ENCODE peak calls at places on chromosomes 5 and 9, in seven cellular contexts. E, D, R, O, M, K and N are unnamed samples.

GRCh38 chr5:119301210-119301609 is 54.6 kb upstream of the TNFAIP8 start:
- DNase-seq in E (no peak), D (no peak), R (no peak), O (no peak), M (no peak), K (no peak), N (no peak)

GRCh38 chr9:4146293-4146692 is 153.6 kb downstream of the GLIS3 start:
- DNase-seq in E (no peak), D (no peak), R (no peak), O (no peak), M (no peak), K (no peak), N (no peak)

GRCh38 chr9:134158753-134159392 is 5.5 kb downstream of the RNU6ATAC start:
- DNase-seq in E (no peak), D (no peak), R (no peak), O (no peak), M (no peak), K (no peak), N (no peak)

GRCh38 chr5:115472601-115473000 is 72.0 kb downstream of the FEM1C start:
- DNase-seq in E (peak), D (no peak), R (no peak), O (no peak), M (no peak), K (no peak), N (no peak)

GRCh38 chr9:76116913-76117312 is 226.4 kb downstream of the PCSK5 start:
- DNase-seq in E (peak), D (no peak), R (no peak), O (no peak), M (no peak), K (no peak), N (no peak)

GRCh38 chr9:5509573-5509972 is 758 bp upstream of the PDCD1LG2 start:
- DNase-seq in E (peak), D (peak), R (no peak), O (no peak), M (no peak), K (no peak), N (peak)

GRCh38 chr5:121429761-121430160 is 421.9 kb upstream of the FTMT start:
- DNase-seq in E (no peak), D (no peak), R (no peak), O (no peak), M (no peak), K (no peak), N (no peak)

GRCh38 chr9:129867138-129868032 is 32.1 kb downstream of the USP20 start:
- DNase-seq in E (no peak), D (no peak), R (no peak), O (peak), M (no peak), K (no peak), N (no peak)

GRCh38 chr9:120571443-120572257 is 8.3 kb downstream of the CDK5RAP2 start:
- DNase-seq in E (peak), D (no peak), R (no peak), O (no peak), M (no peak), K (no peak), N (no peak)

GRCh38 chr9:111136180-111136579 is 97.9 kb upstream of the LPAR1 start:
- DNase-seq in E (no peak), D (no peak), R (no peak), O (no peak), M (no peak), K (no peak), N (no peak)

GRCh38 chr9:131731237-131731995 is 8.5 kb downstream of the RAPGEF1 start:
- DNase-seq in E (peak), D (no peak), R (no peak), O (peak), M (no peak), K (no peak), N (peak)

GRCh38 chr9:91995000-91995399 is 45.0 kb upstream of the ROR2 start:
- DNase-seq in E (no peak), D (no peak), R (no peak), O (no peak), M (no peak), K (no peak), N (no peak)

GRCh38 chr5:118243613-118244012 is 744.7 kb downstream of the DTWD2 start:
- DNase-seq in E (no peak), D (no peak), R (no peak), O (no peak), M (no peak), K (no peak), N (no peak)

GRCh38 chr9:34986541-34987047 is 3.0 kb upstream of the DNAJB5 start:
- DNase-seq in E (peak), D (peak), R (peak), O (peak), M (peak), K (peak), N (no peak)

GRCh38 chr9:105445203-105445881 is 2.5 kb upstream of the FSD1L start:
- DNase-seq in E (peak), D (no peak), R (no peak), O (no peak), M (no peak), K (no peak), N (no peak)

GRCh38 chr5:68216737-68217231 is 1.2 kb downstream of the PIK3R1 start:
- DNase-seq in E (peak), D (peak), R (no peak), O (no peak), M (no peak), K (no peak), N (no peak)

GRCh38 chr9:124024107-124024506 is 12.5 kb downstream of the LHX2 start:
- DNase-seq in E (no peak), D (no peak), R (no peak), O (no peak), M (no peak), K (no peak), N (no peak)

GRCh38 chr9:106432631-106433030 is 430.3 kb upstream of the ZNF462 start:
- DNase-seq in E (no peak), D (no peak), R (no peak), O (no peak), M (no peak), K (no peak), N (no peak)

GRCh38 chr5:139903805-139904565 is 108.4 kb downstream of the PSD2 start:
- DNase-seq in E (peak), D (peak), R (peak), O (peak), M (no peak), K (no peak), N (no peak)

GRCh38 chr5:96657068-96657467 is 5.1 kb upstream of the CAST start:
- DNase-seq in E (peak), D (peak), R (no peak), O (peak), M (no peak), K (peak), N (peak)

GRCh38 chr5:142012792-142013388 is at the start of gene GNPDA1:
- DNase-seq in E (peak), D (peak), R (peak), O (peak), M (peak), K (peak), N (peak)

GRCh38 chr9:3263698-3264097 is 262.1 kb downstream of the RFX3 start:
- DNase-seq in E (no peak), D (no peak), R (no peak), O (no peak), M (no peak), K (no peak), N (no peak)

GRCh38 chr9:122192914-122193525 is 33.3 kb downstream of the MORN5 start:
- DNase-seq in E (no peak), D (no peak), R (no peak), O (no peak), M (no peak), K (no peak), N (no peak)

GRCh38 chr9:1100945-1101344 is 50.8 kb downstream of the DMRT2 start:
- DNase-seq in E (peak), D (no peak), R (no peak), O (peak), M (no peak), K (no peak), N (no peak)

GRCh38 chr5:98510111-98510510 is 263.4 kb upstream of the RGMB start:
- DNase-seq in E (peak), D (no peak), R (no peak), O (no peak), M (no peak), K (no peak), N (peak)

GRCh38 chr9:4269872-4270271 is 30.0 kb downstream of the GLIS3 start:
- DNase-seq in E (no peak), D (no peak), R (no peak), O (no peak), M (peak), K (no peak), N (no peak)

GRCh38 chr5:150777685-150778084 is 872 bp upstream of the SMIM3 start:
- DNase-seq in E (peak), D (no peak), R (no peak), O (no peak), M (no peak), K (no peak), N (peak)

GRCh38 chr9:93128011-93128714 is 5.9 kb downstream of the NINJ1 start:
- DNase-seq in E (no peak), D (no peak), R (no peak), O (no peak), M (no peak), K (no peak), N (no peak)

GRCh38 chr9:1879501-1879900 is 135.6 kb upstream of the SMARCA2 start:
- DNase-seq in E (no peak), D (no peak), R (peak), O (peak), M (no peak), K (no peak), N (no peak)

GRCh38 chr5:116727248-116727647 is 152.6 kb upstream of the SEMA6A start:
- DNase-seq in E (no peak), D (no peak), R (no peak), O (no peak), M (no peak), K (no peak), N (no peak)

GRCh38 chr5:89769975-89770374 is 639.6 kb downstream of the CETN3 start:
- DNase-seq in E (peak), D (peak), R (no peak), O (no peak), M (no peak), K (no peak), N (peak)

GRCh38 chr5:108924457-108924961 is 176.8 kb downstream of the FER start:
- DNase-seq in E (no peak), D (no peak), R (no peak), O (no peak), M (no peak), K (no peak), N (peak)

GRCh38 chr5:139402561-139403158 is 1.2 kb downstream of the SPATA24 start:
- DNase-seq in E (peak), D (no peak), R (no peak), O (peak), M (no peak), K (no peak), N (no peak)

GRCh38 chr9:137467161-137467581 is 8.0 kb upstream of the NSMF start:
- DNase-seq in E (no peak), D (no peak), R (no peak), O (no peak), M (no peak), K (no peak), N (no peak)

GRCh38 chr5:10691826-10692785 is 68.9 kb downstream of the DAP start:
- DNase-seq in E (peak), D (peak), R (no peak), O (no peak), M (no peak), K (no peak), N (peak)

GRCh38 chr5:5257761-5258160 is 117.6 kb downstream of the ADAMTS16 start:
- DNase-seq in E (no peak), D (no peak), R (no peak), O (no peak), M (no peak), K (no peak), N (no peak)

GRCh38 chr5:77003246-77003645 is 27.0 kb upstream of the AGGF1 start:
- DNase-seq in E (no peak), D (no peak), R (no peak), O (no peak), M (no peak), K (no peak), N (no peak)